ENCODE peak calls at places on chromosomes 13 and 19, in ten cellular contexts. L, A, I, Q, U, Y, S, P, F and M are unnamed samples.

GRCh38 chr19:5507056-5507624 is 51.9 kb downstream of the ZNRF4 start:
- DNase-seq in L (no peak), F (no peak), A (no peak), Q (no peak), S (no peak), Y (no peak), U (no peak), I (peak), P (no peak), M (no peak)

GRCh38 chr13:44191504-44192171 is 182.0 kb upstream of the SERP2 start:
- DNase-seq in I (peak), L (peak), Y (peak), U (peak), S (peak), P (peak), A (peak), Q (peak), F (peak), M (no peak)

GRCh38 chr19:30223866-30224688 is 148.1 kb upstream of the ZNF536 start:
- DNase-seq in F (no peak), S (no peak), L (peak), I (no peak), Y (no peak), A (no peak), P (no peak), U (no peak), Q (no peak), M (no peak)

GRCh38 chr19:1459479-1459878 is 9.6 kb downstream of the APC2 start:
- DNase-seq in P (no peak), Q (no peak), Y (no peak), A (no peak), U (no peak), S (no peak), L (no peak), I (no peak), F (no peak), M (no peak)

GRCh38 chr13:89375839-89376238 is 1704.7 kb downstream of the SLITRK5 start:
- DNase-seq in Y (peak), I (no peak), F (no peak), L (no peak), A (no peak), S (no peak), P (no peak), U (no peak), Q (peak), M (no peak)

GRCh38 chr13:33138441-33138840 is 122.2 kb downstream of the KL start:
- DNase-seq in Y (no peak), I (no peak), S (no peak), U (no peak), A (no peak), Q (no peak), L (no peak), P (no peak), F (no peak), M (no peak)

GRCh38 chr19:10749435-10750384 is 31.8 kb downstream of the DNM2 start:
- DNase-seq in Y (no peak), U (no peak), L (no peak), I (no peak), A (no peak), P (no peak), S (no peak), Q (no peak), F (peak), M (no peak)

GRCh38 chr13:28984825-28985224 is 164.7 kb downstream of the MTUS2 start:
- DNase-seq in S (no peak), U (no peak), P (no peak), L (no peak), Q (no peak), F (no peak), Y (no peak), I (no peak), A (no peak), M (no peak)

GRCh38 chr13:44305845-44306244 is 67.8 kb upstream of the SERP2 start:
- DNase-seq in A (peak), P (no peak), L (peak), S (no peak), I (no peak), Y (peak), F (no peak), U (no peak), Q (no peak), M (no peak)

GRCh38 chr19:39110263-39110967 is 15.2 kb upstream of the PAK4 start:
- DNase-seq in F (peak), A (peak), Q (peak), Y (peak), U (peak), P (peak), S (peak), L (peak), I (peak), M (peak)

GRCh38 chr13:110261166-110262081 is 45.5 kb downstream of the COL4A1 start:
- DNase-seq in Y (no peak), F (peak), Q (peak), S (no peak), P (no peak), U (no peak), A (no peak), I (no peak), L (no peak), M (no peak)

GRCh38 chr13:50594276-50594970 is 249.1 kb downstream of the DLEU7 start:
- DNase-seq in P (no peak), Q (no peak), S (no peak), L (peak), F (no peak), Y (no peak), U (peak), A (no peak), I (no peak), M (peak)

GRCh38 chr19:58328999-58329398 is 2.2 kb downstream of the ZSCAN22 start:
- DNase-seq in A (no peak), S (no peak), I (peak), U (no peak), L (no peak), Y (no peak), Q (no peak), F (peak), P (peak), M (no peak)

GRCh38 chr19:48553676-48554384 is 1.9 kb downstream of the SULT2B1 start:
- DNase-seq in I (peak), S (no peak), U (no peak), F (peak), P (no peak), Q (peak), Y (peak), L (no peak), A (no peak), M (no peak)

GRCh38 chr13:29858667-29859066 is 8.2 kb upstream of the UBL3 start:
- DNase-seq in U (no peak), A (no peak), Q (no peak), P (no peak), Y (peak), S (no peak), F (no peak), I (no peak), L (no peak), M (no peak)